ENCODE peak calls at places on chromosomes 16 and 17, in ten cellular contexts. N is heart right ventricle, U is hippocampal formation, H is nephron progenitor cell, D is kidney tubule cell, F is LNCaP clone FGC, K is non-pigmented ciliary epithelial cell, Q is amniotic stem cell, B is kidney glomerular epithelial cell, G is NCI-H2081. I is an unnamed sample.

GRCh38 chr17:34998205-34998604 is 17.9 kb downstream of the LIG3 start:
- DNase-seq in U (peak; percentile 77), D (peak; percentile 79), K (no peak), N (peak; percentile 66), F (no peak), B (peak; percentile 52), Q (peak; percentile 25), G (peak; percentile 72), H (peak; percentile 42), I (peak; percentile 75)

GRCh38 chr17:278055-279028 is 74.3 kb downstream of the RPH3AL start:
- DNase-seq in D (no peak), K (no peak), U (no peak), F (no peak), G (no peak), B (no peak), H (no peak), N (no peak), Q (no peak), I (no peak)

GRCh38 chr17:77316191-77316641 is 175.4 kb downstream of the SEC14L1 start:
- DNase-seq in D (peak; percentile 74), K (no peak), G (no peak), N (no peak), Q (peak; percentile 35), U (no peak), H (no peak), F (no peak), B (peak; percentile 55), I (peak; percentile 27)

GRCh38 chr17:6546069-6546718 is 10.2 kb downstream of the PITPNM3 start:
- DNase-seq in D (peak; percentile 60), B (no peak), K (peak; percentile 20), N (no peak), H (no peak), G (no peak), U (no peak), Q (no peak), F (no peak), I (no peak)

GRCh38 chr16:30741461-30741914 is 6.7 kb upstream of the PHKG2 start:
- DNase-seq in U (no peak), G (no peak), K (peak; percentile 83), F (peak; percentile 53), B (peak; percentile 90), Q (peak; percentile 68), D (peak; percentile 98), N (no peak), H (no peak), I (no peak)

GRCh38 chr16:84729716-84730320 is 30.0 kb downstream of the USP10 start:
- DNase-seq in B (no peak), H (no peak), Q (no peak), F (no peak), N (no peak), U (no peak), G (no peak), K (no peak), D (no peak), I (no peak)

GRCh38 chr17:62696726-62697490 is 69.4 kb downstream of the MRC2 start:
- DNase-seq in K (no peak), N (no peak), D (no peak), B (no peak), Q (no peak), H (no peak), G (no peak), F (no peak), U (peak; percentile 15), I (no peak)

GRCh38 chr17:66805567-66805966 is 29.4 kb upstream of the CACNG5 start:
- DNase-seq in D (peak; percentile 2), Q (no peak), N (no peak), G (no peak), K (no peak), H (no peak), U (no peak), F (no peak), B (no peak), I (no peak)

GRCh38 chr17:81182596-81182995 is 16.6 kb upstream of the AATK start:
- DNase-seq in D (no peak), H (no peak), U (no peak), B (no peak), Q (no peak), G (no peak), N (no peak), F (no peak), K (no peak), I (no peak)

GRCh38 chr16:29899516-29900101 is at the start of gene SEZ6L2:
- DNase-seq in F (peak; percentile 88), K (peak; percentile 77), Q (peak; percentile 41), G (peak; percentile 91), H (peak; percentile 98), U (peak; percentile 61), N (peak; percentile 81), D (peak; percentile 94), B (peak; percentile 91), I (peak; percentile 93)

GRCh38 chr17:5667871-5668270 is 83.6 kb upstream of the NLRP1 start:
- DNase-seq in N (no peak), B (no peak), D (no peak), H (no peak), G (no peak), U (no peak), Q (no peak), F (no peak), K (no peak), I (no peak)

GRCh38 chr16:58026139-58026704 is 668 bp downstream of the MMP15 start:
- DNase-seq in D (peak; percentile 53), B (no peak), K (no peak), U (peak; percentile 38), F (no peak), H (peak; percentile 54), Q (no peak), G (peak; percentile 36), N (peak; percentile 73), I (peak; percentile 86)

GRCh38 chr17:28982191-28982793 is 23.5 kb downstream of the SEZ6 start:
- DNase-seq in N (no peak), F (no peak), D (peak; percentile 14), H (no peak), Q (no peak), K (no peak), B (no peak), U (no peak), G (no peak), I (no peak)

GRCh38 chr16:70715113-70715711 is 29.4 kb upstream of the MTSS2 start:
- DNase-seq in K (no peak), F (peak; percentile 78), N (peak; percentile 80), H (peak; percentile 60), D (peak; percentile 100), B (peak; percentile 92), Q (peak; percentile 90), U (peak; percentile 38), G (no peak), I (peak; percentile 83)

GRCh38 chr17:58156839-58157803 is 8.9 kb downstream of the OR4D1 start:
- DNase-seq in D (peak; percentile 4), Q (no peak), H (peak; percentile 62), K (no peak), U (no peak), N (peak; percentile 37), B (no peak), F (no peak), G (peak; percentile 36), I (peak; percentile 80)

GRCh38 chr17:79218825-79219200 is 144.2 kb downstream of the ENGASE start:
- DNase-seq in F (no peak), U (no peak), H (no peak), B (no peak), D (no peak), Q (no peak), G (no peak), N (no peak), K (no peak), I (no peak)

GRCh38 chr17:43125967-43126910 is 1.1 kb upstream of the BRCA1 start:
- DNase-seq in F (no peak), D (no peak), H (no peak), K (no peak), U (no peak), G (no peak), B (no peak), N (no peak), Q (no peak), I (no peak)

GRCh38 chr17:79797492-79798295 is 817 bp upstream of the CBX8 start:
- DNase-seq in G (peak; percentile 82), D (no peak), Q (no peak), H (peak; percentile 72), N (peak; percentile 42), B (no peak), U (no peak), K (no peak), F (no peak), I (no peak)

GRCh38 chr17:6643460-6644125 is 2.7 kb downstream of the TXNDC17 start:
- DNase-seq in D (peak; percentile 28), Q (no peak), H (no peak), F (no peak), U (no peak), K (peak; percentile 83), N (no peak), B (no peak), G (no peak), I (no peak)

GRCh38 chr16:72809446-72809845 is 238.5 kb downstream of the ZFHX3 start:
- DNase-seq in U (no peak), D (peak; percentile 85), G (no peak), N (no peak), F (no peak), K (no peak), H (no peak), Q (no peak), B (no peak), I (no peak)

GRCh38 chr17:17778308-17779014 is 58.3 kb downstream of the SREBF1 start:
- DNase-seq in G (no peak), N (peak; percentile 76), Q (no peak), H (no peak), D (no peak), F (no peak), K (no peak), U (peak; percentile 74), B (no peak), I (no peak)

I was measured in retina.